ENCODE peak calls at places on chromosomes 2 and 18, in seven cellular contexts. One of them, this sample, is unnamed.

GRCh38 chr2:156512451-156512850 is 76.3 kb downstream of the GPD2 start:
- DNase-seq in stomach: no peak
- DNase-seq in Peyer's patch: no peak
- DNase-seq in prostate gland: no peak
- DNase-seq in lower leg skin: no peak
- DNase-seq in breast epithelium: no peak
- DNase-seq in body of pancreas: no peak
- DNase-seq in this sample: no peak

GRCh38 chr2:187118331-187119099 is 269.5 kb upstream of the ZSWIM2 start:
- DNase-seq in stomach: no peak
- DNase-seq in Peyer's patch: no peak
- DNase-seq in prostate gland: no peak
- DNase-seq in lower leg skin: no peak
- DNase-seq in breast epithelium: no peak
- DNase-seq in body of pancreas: no peak
- DNase-seq in this sample: no peak

GRCh38 chr18:43396266-43396665 is 119.0 kb upstream of the SYT4 start:
- DNase-seq in stomach: no peak
- DNase-seq in Peyer's patch: no peak
- DNase-seq in prostate gland: no peak
- DNase-seq in lower leg skin: no peak
- DNase-seq in breast epithelium: no peak
- DNase-seq in body of pancreas: no peak
- DNase-seq in this sample: no peak

GRCh38 chr2:198615972-198616371 is 811.6 kb downstream of the PLCL1 start:
- DNase-seq in stomach: no peak
- DNase-seq in Peyer's patch: no peak
- DNase-seq in prostate gland: no peak
- DNase-seq in lower leg skin: no peak
- DNase-seq in breast epithelium: no peak
- DNase-seq in body of pancreas: no peak
- DNase-seq in this sample: no peak

GRCh38 chr2:45826889-45827635 is 175.6 kb downstream of the PRKCE start:
- DNase-seq in stomach: peak
- DNase-seq in Peyer's patch: no peak
- DNase-seq in prostate gland: no peak
- DNase-seq in lower leg skin: peak
- DNase-seq in breast epithelium: no peak
- DNase-seq in body of pancreas: peak
- DNase-seq in this sample: peak

GRCh38 chr2:11356760-11357159 is 12.3 kb upstream of the ROCK2 start:
- DNase-seq in stomach: no peak
- DNase-seq in Peyer's patch: no peak
- DNase-seq in prostate gland: no peak
- DNase-seq in lower leg skin: no peak
- DNase-seq in breast epithelium: no peak
- DNase-seq in body of pancreas: no peak
- DNase-seq in this sample: no peak

GRCh38 chr18:40371673-40372072 is 1583.4 kb upstream of the PIK3C3 start:
- DNase-seq in stomach: no peak
- DNase-seq in Peyer's patch: no peak
- DNase-seq in prostate gland: no peak
- DNase-seq in lower leg skin: no peak
- DNase-seq in breast epithelium: no peak
- DNase-seq in body of pancreas: no peak
- DNase-seq in this sample: no peak

GRCh38 chr18:32804126-32804888 is 31.5 kb upstream of the KLHL14 start:
- DNase-seq in stomach: no peak
- DNase-seq in Peyer's patch: no peak
- DNase-seq in prostate gland: no peak
- DNase-seq in lower leg skin: no peak
- DNase-seq in breast epithelium: no peak
- DNase-seq in body of pancreas: no peak
- DNase-seq in this sample: no peak

GRCh38 chr2:47631840-47632398 is 151.0 kb upstream of the MSH6 start:
- DNase-seq in stomach: peak
- DNase-seq in Peyer's patch: no peak
- DNase-seq in prostate gland: no peak
- DNase-seq in lower leg skin: no peak
- DNase-seq in breast epithelium: peak
- DNase-seq in body of pancreas: peak
- DNase-seq in this sample: no peak

GRCh38 chr18:48922801-48923730 is 27.7 kb downstream of the SMAD7 start:
- DNase-seq in stomach: peak
- DNase-seq in Peyer's patch: no peak
- DNase-seq in prostate gland: peak
- DNase-seq in lower leg skin: peak
- DNase-seq in breast epithelium: no peak
- DNase-seq in body of pancreas: peak
- DNase-seq in this sample: peak

GRCh38 chr2:134301099-134301970 is 47.5 kb downstream of the MGAT5 start:
- DNase-seq in stomach: no peak
- DNase-seq in Peyer's patch: no peak
- DNase-seq in prostate gland: no peak
- DNase-seq in lower leg skin: no peak
- DNase-seq in breast epithelium: no peak
- DNase-seq in body of pancreas: no peak
- DNase-seq in this sample: no peak

GRCh38 chr2:6394266-6394665 is 471.4 kb downstream of the CMPK2 start:
- DNase-seq in stomach: no peak
- DNase-seq in Peyer's patch: no peak
- DNase-seq in prostate gland: no peak
- DNase-seq in lower leg skin: no peak
- DNase-seq in breast epithelium: no peak
- DNase-seq in body of pancreas: no peak
- DNase-seq in this sample: no peak

GRCh38 chr18:9422816-9423519 is 52.3 kb upstream of the RALBP1 start:
- DNase-seq in stomach: peak
- DNase-seq in Peyer's patch: no peak
- DNase-seq in prostate gland: no peak
- DNase-seq in lower leg skin: no peak
- DNase-seq in breast epithelium: no peak
- DNase-seq in body of pancreas: no peak
- DNase-seq in this sample: no peak

GRCh38 chr2:6352906-6353515 is 512.7 kb downstream of the CMPK2 start:
- DNase-seq in stomach: peak
- DNase-seq in Peyer's patch: no peak
- DNase-seq in prostate gland: peak
- DNase-seq in lower leg skin: no peak
- DNase-seq in breast epithelium: no peak
- DNase-seq in body of pancreas: peak
- DNase-seq in this sample: no peak

GRCh38 chr2:105143467-105144127 is 97.9 kb upstream of the GPR45 start:
- DNase-seq in stomach: no peak
- DNase-seq in Peyer's patch: no peak
- DNase-seq in prostate gland: peak
- DNase-seq in lower leg skin: no peak
- DNase-seq in breast epithelium: peak
- DNase-seq in body of pancreas: no peak
- DNase-seq in this sample: no peak

GRCh38 chr2:201171259-201171814 is 11.6 kb upstream of the CASP10 start:
- DNase-seq in stomach: no peak
- DNase-seq in Peyer's patch: no peak
- DNase-seq in prostate gland: no peak
- DNase-seq in lower leg skin: no peak
- DNase-seq in breast epithelium: no peak
- DNase-seq in body of pancreas: no peak
- DNase-seq in this sample: no peak

GRCh38 chr2:7792031-7792651 is 874.9 kb downstream of the RNF144A start:
- DNase-seq in stomach: peak
- DNase-seq in Peyer's patch: no peak
- DNase-seq in prostate gland: peak
- DNase-seq in lower leg skin: peak
- DNase-seq in breast epithelium: peak
- DNase-seq in body of pancreas: peak
- DNase-seq in this sample: no peak

DNA sequence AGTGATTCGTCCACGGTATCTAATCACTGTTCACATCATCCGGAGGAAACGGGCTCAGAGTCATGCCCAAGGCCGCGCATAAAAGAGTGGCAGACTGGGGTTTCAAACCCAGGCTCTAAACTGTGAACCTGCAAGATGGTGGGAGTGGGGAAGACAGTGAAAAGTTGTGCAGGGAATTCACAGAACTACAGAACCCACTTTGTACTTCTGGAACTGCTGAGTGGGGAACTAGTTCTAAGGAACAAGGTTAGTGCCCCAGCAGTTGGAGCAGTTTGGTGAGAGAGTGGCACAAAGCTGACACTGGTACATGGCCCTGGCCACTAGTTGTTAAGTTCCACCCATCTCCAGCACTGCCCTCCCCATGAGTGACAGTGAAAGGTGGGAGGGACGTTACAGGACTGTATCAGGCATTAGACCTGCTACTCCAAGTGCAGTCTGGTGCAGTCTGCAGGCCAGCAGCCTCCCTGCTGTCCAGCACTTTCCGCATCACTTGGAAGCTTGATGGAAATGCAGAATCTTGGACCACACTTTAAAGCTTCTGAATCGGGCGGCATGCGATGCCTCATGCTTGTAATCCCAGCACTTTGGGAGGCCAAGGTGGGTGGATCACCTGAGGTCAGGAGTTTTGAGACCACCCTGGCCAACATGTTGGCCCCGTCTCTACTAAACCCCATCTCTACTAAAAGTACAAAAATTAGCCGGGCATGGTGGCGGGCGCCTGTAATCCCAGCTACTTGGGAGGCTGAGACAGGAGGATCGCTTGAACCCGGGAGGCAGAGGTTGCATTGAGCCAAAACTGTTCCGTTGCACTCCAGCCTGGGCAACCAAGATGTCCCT is 47.3 kb downstream of the C2orf42 start:
- DNase-seq in stomach: peak
- DNase-seq in Peyer's patch: peak
- DNase-seq in prostate gland: peak
- DNase-seq in lower leg skin: peak
- DNase-seq in breast epithelium: peak
- DNase-seq in body of pancreas: peak
- DNase-seq in this sample: no peak
- H3K4me3 ChIP-seq in stomach: peak
- H3K4me3 ChIP-seq in Peyer's patch: peak
- H3K4me3 ChIP-seq in prostate gland: peak
- H3K4me3 ChIP-seq in lower leg skin: no peak
- H3K4me3 ChIP-seq in breast epithelium: peak
- H3K4me3 ChIP-seq in body of pancreas: no peak
- H3K4me3 ChIP-seq in this sample: peak

GRCh38 chr2:228841475-228841874 is 429.6 kb downstream of the PID1 start:
- DNase-seq in stomach: no peak
- DNase-seq in Peyer's patch: no peak
- DNase-seq in prostate gland: no peak
- DNase-seq in lower leg skin: no peak
- DNase-seq in breast epithelium: no peak
- DNase-seq in body of pancreas: no peak
- DNase-seq in this sample: no peak

GRCh38 chr2:228840113-228840742 is 430.9 kb downstream of the PID1 start:
- DNase-seq in stomach: no peak
- DNase-seq in Peyer's patch: no peak
- DNase-seq in prostate gland: no peak
- DNase-seq in lower leg skin: no peak
- DNase-seq in breast epithelium: no peak
- DNase-seq in body of pancreas: no peak
- DNase-seq in this sample: no peak

GRCh38 chr2:228840743-228841114 is 430.4 kb downstream of the PID1 start:
- DNase-seq in stomach: no peak
- DNase-seq in Peyer's patch: no peak
- DNase-seq in prostate gland: no peak
- DNase-seq in lower leg skin: no peak
- DNase-seq in breast epithelium: no peak
- DNase-seq in body of pancreas: no peak
- DNase-seq in this sample: no peak

GRCh38 chr2:228839506-228839905 is 431.6 kb downstream of the PID1 start:
- DNase-seq in stomach: no peak
- DNase-seq in Peyer's patch: no peak
- DNase-seq in prostate gland: no peak
- DNase-seq in lower leg skin: no peak
- DNase-seq in breast epithelium: peak
- DNase-seq in body of pancreas: no peak
- DNase-seq in this sample: no peak

DNA sequence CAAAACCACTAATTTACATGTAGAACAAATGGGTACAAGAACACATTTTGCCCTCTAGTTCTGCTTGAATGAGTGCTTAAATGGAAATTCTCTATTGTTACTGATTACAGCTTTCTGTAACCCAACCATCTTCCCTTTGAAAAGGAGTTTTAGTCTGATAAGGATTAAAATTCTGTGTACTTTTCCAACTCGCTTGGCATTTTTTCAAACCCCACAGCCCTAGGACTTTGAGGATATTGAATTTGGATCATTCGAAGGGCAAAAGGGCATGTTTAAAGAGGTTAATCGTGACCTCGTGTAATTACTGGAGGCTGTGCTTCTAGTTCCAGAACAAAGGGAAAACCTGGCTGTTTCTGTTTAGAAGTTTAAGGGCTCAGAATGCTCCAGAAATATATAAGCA is 432.3 kb downstream of the PID1 start:
- DNase-seq in stomach: no peak
- DNase-seq in Peyer's patch: no peak
- DNase-seq in prostate gland: no peak
- DNase-seq in lower leg skin: no peak
- DNase-seq in breast epithelium: no peak
- DNase-seq in body of pancreas: no peak
- DNase-seq in this sample: no peak
- TF ChIP-seq POLR2A in stomach: no peak
- TF ChIP-seq POLR2A in Peyer's patch: no peak
- TF ChIP-seq POLR2A in prostate gland: no peak
- TF ChIP-seq POLR2A in lower leg skin: no peak
- TF ChIP-seq POLR2A in breast epithelium: no peak
- TF ChIP-seq POLR2A in body of pancreas: no peak
- TF ChIP-seq POLR2A in this sample: no peak

GRCh38 chr2:61178603-61179545 is 16.9 kb downstream of the C2orf74 start:
- DNase-seq in stomach: no peak
- DNase-seq in Peyer's patch: no peak
- DNase-seq in prostate gland: no peak
- DNase-seq in lower leg skin: no peak
- DNase-seq in breast epithelium: no peak
- DNase-seq in body of pancreas: peak
- DNase-seq in this sample: no peak
- H3K4me3 ChIP-seq in stomach: peak
- H3K4me3 ChIP-seq in Peyer's patch: peak
- H3K4me3 ChIP-seq in prostate gland: peak
- H3K4me3 ChIP-seq in lower leg skin: no peak
- H3K4me3 ChIP-seq in breast epithelium: peak
- H3K4me3 ChIP-seq in body of pancreas: no peak
- H3K4me3 ChIP-seq in this sample: peak

DNA sequence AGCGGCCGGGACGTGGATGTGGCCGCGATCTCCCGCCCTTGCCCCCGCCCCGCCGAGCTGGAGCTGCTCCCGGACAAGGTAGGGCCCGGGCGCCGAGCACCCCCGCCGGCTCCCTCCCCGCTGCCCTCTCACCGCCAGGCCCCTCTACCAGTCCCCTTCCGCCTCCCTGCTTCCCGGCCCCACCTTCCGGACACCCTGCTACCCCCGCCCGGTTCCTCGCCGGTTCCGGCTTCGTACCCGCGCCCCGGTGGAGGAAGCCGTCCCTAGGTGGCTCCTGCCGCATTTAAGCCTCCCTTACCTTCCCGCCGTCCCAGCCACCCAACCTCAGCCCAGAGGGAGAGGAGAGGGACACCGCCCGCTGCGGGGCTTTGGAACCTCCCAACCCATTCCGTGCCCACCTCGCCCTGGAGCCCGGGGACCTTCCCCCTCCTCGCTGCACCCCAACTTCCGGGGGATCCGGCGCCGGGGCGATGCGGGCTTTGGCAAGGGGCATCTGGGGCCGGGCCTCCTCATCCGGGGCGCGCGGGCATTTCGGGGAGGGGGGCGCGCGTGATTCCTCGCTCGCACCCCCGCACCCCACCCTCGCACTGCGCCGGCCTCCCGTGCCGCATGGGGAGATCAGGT is 475 bp downstream of the B3GNT2 start:
- DNase-seq in stomach: peak
- DNase-seq in Peyer's patch: peak
- DNase-seq in prostate gland: peak
- DNase-seq in lower leg skin: peak
- DNase-seq in breast epithelium: no peak
- DNase-seq in body of pancreas: no peak
- DNase-seq in this sample: peak
- TF ChIP-seq POLR2A in stomach: no peak
- TF ChIP-seq POLR2A in Peyer's patch: no peak
- TF ChIP-seq POLR2A in prostate gland: no peak
- TF ChIP-seq POLR2A in lower leg skin: no peak
- TF ChIP-seq POLR2A in breast epithelium: no peak
- TF ChIP-seq POLR2A in body of pancreas: peak
- TF ChIP-seq POLR2A in this sample: no peak